ENCODE peak calls at places on chromosomes 3 and 15, in eight cellular contexts. One of them, this sample, is unnamed. For H3K36me3 and H3K4me1, the result is how much of the 10 kb centered on the place peaks cover.

GRCh38 chr3:98136631-98137030 is 6.1 kb downstream of the OR5H1 start:
- DNase-seq in thoracic aorta: no peak
- DNase-seq in endodermal cell: no peak
- DNase-seq in body of pancreas: no peak
- DNase-seq in heart right ventricle: no peak
- DNase-seq in CD8-positive, alpha-beta T cell: no peak
- DNase-seq in psoas muscle: no peak
- DNase-seq in neuronal stem cell: no peak
- DNase-seq in this sample: peak

GRCh38 chr3:128341659-128342395 is 124.9 kb downstream of the DNAJB8 start:
- DNase-seq in thoracic aorta: no peak
- DNase-seq in endodermal cell: no peak
- DNase-seq in body of pancreas: no peak
- DNase-seq in heart right ventricle: no peak
- DNase-seq in CD8-positive, alpha-beta T cell: no peak
- DNase-seq in psoas muscle: no peak
- DNase-seq in neuronal stem cell: no peak
- DNase-seq in this sample: no peak

GRCh38 chr3:178584722-178585121 is 48.5 kb downstream of the KCNMB2 start:
- DNase-seq in thoracic aorta: no peak
- DNase-seq in endodermal cell: no peak
- DNase-seq in body of pancreas: no peak
- DNase-seq in heart right ventricle: no peak
- DNase-seq in CD8-positive, alpha-beta T cell: no peak
- DNase-seq in psoas muscle: no peak
- DNase-seq in neuronal stem cell: no peak
- DNase-seq in this sample: no peak

GRCh38 chr15:42836251-42836650 is 84.3 kb downstream of the TTBK2 start:
- DNase-seq in thoracic aorta: no peak
- DNase-seq in endodermal cell: no peak
- DNase-seq in body of pancreas: no peak
- DNase-seq in heart right ventricle: no peak
- DNase-seq in CD8-positive, alpha-beta T cell: no peak
- DNase-seq in psoas muscle: no peak
- DNase-seq in neuronal stem cell: no peak
- DNase-seq in this sample: no peak

GRCh38 chr3:31977736-31978135 is 3.3 kb downstream of the OSBPL10 start:
- DNase-seq in thoracic aorta: no peak
- DNase-seq in endodermal cell: no peak
- DNase-seq in body of pancreas: no peak
- DNase-seq in heart right ventricle: no peak
- DNase-seq in CD8-positive, alpha-beta T cell: no peak
- DNase-seq in psoas muscle: no peak
- DNase-seq in neuronal stem cell: no peak
- DNase-seq in this sample: no peak

GRCh38 chr15:50933353-50933752 is 24.9 kb downstream of the AP4E1 start:
- DNase-seq in thoracic aorta: no peak
- DNase-seq in endodermal cell: no peak
- DNase-seq in body of pancreas: no peak
- DNase-seq in heart right ventricle: no peak
- DNase-seq in CD8-positive, alpha-beta T cell: no peak
- DNase-seq in psoas muscle: no peak
- DNase-seq in neuronal stem cell: no peak
- DNase-seq in this sample: no peak

GRCh38 chr15:88938802-88939485 is 25.8 kb upstream of the MFGE8 start:
- DNase-seq in thoracic aorta: no peak
- DNase-seq in endodermal cell: peak
- DNase-seq in body of pancreas: no peak
- DNase-seq in heart right ventricle: no peak
- DNase-seq in CD8-positive, alpha-beta T cell: no peak
- DNase-seq in psoas muscle: no peak
- DNase-seq in neuronal stem cell: no peak
- DNase-seq in this sample: no peak

GRCh38 chr3:8873740-8874139 is 89.5 kb downstream of the RAD18 start:
- DNase-seq in thoracic aorta: no peak
- DNase-seq in endodermal cell: no peak
- DNase-seq in body of pancreas: no peak
- DNase-seq in heart right ventricle: no peak
- DNase-seq in CD8-positive, alpha-beta T cell: no peak
- DNase-seq in psoas muscle: no peak
- DNase-seq in neuronal stem cell: no peak
- DNase-seq in this sample: no peak

GRCh38 chr15:58309993-58310928 is 121.5 kb upstream of the LIPC start:
- DNase-seq in thoracic aorta: no peak
- DNase-seq in endodermal cell: no peak
- DNase-seq in body of pancreas: no peak
- DNase-seq in heart right ventricle: peak
- DNase-seq in CD8-positive, alpha-beta T cell: no peak
- DNase-seq in psoas muscle: no peak
- DNase-seq in neuronal stem cell: no peak
- DNase-seq in this sample: peak

DNA sequence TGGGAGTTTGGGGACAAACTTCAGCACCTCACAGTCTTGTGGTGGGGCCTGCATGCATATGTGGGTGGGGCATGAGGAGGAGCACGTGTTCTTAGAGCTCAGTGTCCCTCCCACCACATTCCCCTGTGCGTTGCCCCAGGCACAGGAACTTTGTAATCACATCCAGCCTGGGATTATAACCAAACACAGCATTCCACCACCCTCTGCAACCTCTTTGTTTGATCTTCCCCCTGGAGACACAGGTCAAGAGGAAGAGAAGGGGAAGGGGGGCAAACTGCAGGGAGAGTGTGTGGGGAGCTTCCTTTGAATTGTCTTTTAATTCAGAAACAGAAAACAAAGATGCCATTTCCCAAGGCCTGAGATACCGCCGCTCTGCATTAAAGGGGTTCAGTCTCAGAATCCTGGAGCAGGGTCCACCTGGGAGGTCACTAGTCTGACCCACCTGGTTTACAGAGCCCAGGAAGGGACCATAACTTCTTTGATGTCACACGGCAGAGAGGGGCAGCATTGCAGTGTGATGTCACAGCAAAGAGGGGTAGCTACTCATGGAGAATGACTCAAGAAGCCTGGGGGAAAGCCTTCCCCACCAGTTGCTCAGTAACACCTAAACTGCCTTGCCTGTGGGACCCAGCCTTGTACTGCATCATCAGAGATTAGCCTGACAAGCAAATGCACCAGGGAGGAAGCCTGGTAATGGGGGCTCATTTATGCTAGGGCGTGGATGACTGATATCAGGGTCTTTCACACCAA is 106.3 kb upstream of the RNU6-1 start:
- DNase-seq in thoracic aorta: no peak
- DNase-seq in endodermal cell: peak
- DNase-seq in body of pancreas: no peak
- DNase-seq in heart right ventricle: peak
- DNase-seq in CD8-positive, alpha-beta T cell: no peak
- DNase-seq in psoas muscle: no peak
- DNase-seq in neuronal stem cell: peak
- DNase-seq in this sample: peak
- H3K27ac ChIP-seq in thoracic aorta: no peak
- H3K27ac ChIP-seq in endodermal cell: peak
- H3K27ac ChIP-seq in body of pancreas: no peak
- H3K27ac ChIP-seq in heart right ventricle: peak
- H3K27ac ChIP-seq in CD8-positive, alpha-beta T cell: no peak
- H3K27ac ChIP-seq in psoas muscle: no peak
- H3K27ac ChIP-seq in neuronal stem cell: peak
- H3K27ac ChIP-seq in this sample: peak

DNA sequence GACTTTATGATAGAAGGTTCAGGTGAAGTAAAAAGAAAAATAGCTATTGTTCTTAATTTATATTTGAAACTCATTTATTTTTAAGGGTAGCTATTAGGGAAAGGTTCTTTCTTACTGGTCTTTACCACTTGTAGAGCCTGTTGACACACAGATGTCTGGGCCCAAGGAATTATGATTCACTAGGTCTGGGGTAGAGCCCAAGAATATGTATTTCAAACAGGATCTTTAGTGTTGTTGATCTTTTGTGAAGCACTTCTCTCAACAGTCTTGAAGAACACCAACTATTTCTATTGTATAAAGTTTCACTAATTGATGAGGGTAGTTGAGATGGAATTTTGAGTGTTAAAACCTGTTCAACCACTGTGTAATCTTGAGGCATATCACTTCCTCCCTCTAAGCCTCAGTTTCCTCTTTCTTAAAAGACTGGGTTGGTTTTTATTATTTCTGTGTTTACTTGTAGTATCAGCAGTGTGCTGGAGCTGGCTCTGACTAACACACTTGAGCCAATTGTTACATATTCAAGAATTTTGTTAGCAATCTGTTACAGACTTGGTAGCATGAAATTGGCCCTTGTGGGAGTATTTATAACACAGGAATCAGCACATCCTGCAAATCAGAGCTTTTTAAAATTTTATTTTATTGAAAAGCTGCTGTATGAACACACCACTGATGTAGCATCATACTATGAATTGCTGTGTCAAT is 155.9 kb downstream of the RBMS3 start:
- DNase-seq in thoracic aorta: no peak
- DNase-seq in endodermal cell: no peak
- DNase-seq in body of pancreas: no peak
- DNase-seq in heart right ventricle: no peak
- DNase-seq in CD8-positive, alpha-beta T cell: no peak
- DNase-seq in psoas muscle: no peak
- DNase-seq in neuronal stem cell: no peak
- DNase-seq in this sample: no peak
- H3K36me3 ChIP-seq in thoracic aorta: under half
- H3K36me3 ChIP-seq in endodermal cell: under half
- H3K36me3 ChIP-seq in body of pancreas: under half
- H3K36me3 ChIP-seq in heart right ventricle: under half
- H3K36me3 ChIP-seq in CD8-positive, alpha-beta T cell: under half
- H3K36me3 ChIP-seq in psoas muscle: under half
- H3K36me3 ChIP-seq in neuronal stem cell: under half
- H3K36me3 ChIP-seq in this sample: under half

DNA sequence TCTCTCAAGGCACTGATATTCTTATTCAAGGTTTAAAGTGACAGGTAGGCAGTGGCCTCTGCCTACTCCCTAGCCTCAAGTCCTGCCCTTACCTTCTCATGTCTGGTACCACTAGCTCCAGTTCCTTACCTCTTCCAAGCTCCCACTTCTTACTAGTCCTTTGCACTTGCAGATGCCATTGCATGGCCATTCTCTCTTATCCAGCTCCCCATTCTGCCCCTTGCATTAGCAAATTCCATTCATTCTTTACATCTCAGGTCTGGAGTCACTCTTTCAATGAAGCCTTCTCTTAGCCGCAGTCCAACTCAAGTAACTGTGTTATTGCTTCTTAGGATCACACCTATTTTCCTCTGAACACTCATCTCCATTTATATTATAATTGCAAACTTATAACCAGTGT is 807.1 kb downstream of the EDEM1 start:
- DNase-seq in thoracic aorta: no peak
- DNase-seq in endodermal cell: peak
- DNase-seq in body of pancreas: no peak
- DNase-seq in heart right ventricle: no peak
- DNase-seq in CD8-positive, alpha-beta T cell: no peak
- DNase-seq in psoas muscle: no peak
- DNase-seq in neuronal stem cell: no peak
- DNase-seq in this sample: no peak
- H3K4me1 ChIP-seq in thoracic aorta: under half
- H3K4me1 ChIP-seq in endodermal cell: under half
- H3K4me1 ChIP-seq in body of pancreas: under half
- H3K4me1 ChIP-seq in heart right ventricle: under half
- H3K4me1 ChIP-seq in CD8-positive, alpha-beta T cell: under half
- H3K4me1 ChIP-seq in psoas muscle: under half
- H3K4me1 ChIP-seq in neuronal stem cell: under half
- H3K4me1 ChIP-seq in this sample: under half

DNA sequence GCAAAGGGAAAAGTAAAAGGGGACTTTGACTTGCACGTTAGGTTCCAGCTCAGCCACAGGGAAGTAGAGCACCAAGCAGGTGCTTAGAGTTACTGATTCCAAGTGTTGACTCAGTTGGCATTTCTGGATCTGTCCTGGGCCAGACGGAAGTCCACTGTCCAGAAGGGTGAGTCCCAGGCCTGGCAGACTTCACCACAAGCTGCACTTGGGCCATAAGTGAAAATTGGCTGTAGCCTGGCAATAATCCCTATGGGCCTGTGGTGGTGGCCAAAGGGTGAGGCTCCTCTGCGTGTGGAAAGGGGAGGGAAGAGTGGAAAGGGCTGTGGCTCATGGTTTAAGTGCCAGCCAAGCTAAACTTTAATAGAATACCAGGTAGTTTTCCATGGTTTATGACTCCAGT is 121.5 kb downstream of the DTWD1 start:
- DNase-seq in thoracic aorta: no peak
- DNase-seq in endodermal cell: no peak
- DNase-seq in body of pancreas: no peak
- DNase-seq in heart right ventricle: no peak
- DNase-seq in CD8-positive, alpha-beta T cell: no peak
- DNase-seq in psoas muscle: peak
- DNase-seq in neuronal stem cell: no peak
- DNase-seq in this sample: no peak
- H3K27ac ChIP-seq in thoracic aorta: no peak
- H3K27ac ChIP-seq in endodermal cell: no peak
- H3K27ac ChIP-seq in body of pancreas: no peak
- H3K27ac ChIP-seq in heart right ventricle: no peak
- H3K27ac ChIP-seq in CD8-positive, alpha-beta T cell: no peak
- H3K27ac ChIP-seq in psoas muscle: no peak
- H3K27ac ChIP-seq in neuronal stem cell: no peak
- H3K27ac ChIP-seq in this sample: no peak

This sample was measured in thyroid gland.